ENCODE peak calls at places on chromosomes 13 and 19, in seven cellular contexts. One of them, this sample, is unnamed.
A peak's percentile ranks its signal among the peaks of the same experiment; 100 is the strongest.

GRCh38 chr19:13835791-13836723 is 40.8 kb downstream of the ZSWIM4 start:
- DNase-seq in IMR-90: no peak
- DNase-seq in neuronal stem cell: no peak
- DNase-seq in trophoblast cell: peak; percentile 82
- DNase-seq in H1: no peak
- DNase-seq in H9: no peak
- DNase-seq in mesenchymal stem cell: peak; percentile 84
- DNase-seq in this sample: no peak

GRCh38 chr13:74145249-74145970 is 11.2 kb upstream of the KLF12 start:
- DNase-seq in IMR-90: peak; percentile 91
- DNase-seq in neuronal stem cell: no peak
- DNase-seq in trophoblast cell: no peak
- DNase-seq in H1: no peak
- DNase-seq in H9: no peak
- DNase-seq in mesenchymal stem cell: peak; percentile 70
- DNase-seq in this sample: no peak

GRCh38 chr13:30381049-30381448 is 41.2 kb upstream of the UBE2L5 start:
- DNase-seq in IMR-90: no peak
- DNase-seq in neuronal stem cell: no peak
- DNase-seq in trophoblast cell: no peak
- DNase-seq in H1: no peak
- DNase-seq in H9: no peak
- DNase-seq in mesenchymal stem cell: no peak
- DNase-seq in this sample: no peak

GRCh38 chr13:98083507-98083906 is 59.4 kb upstream of the FARP1 start:
- DNase-seq in IMR-90: peak; percentile 98
- DNase-seq in neuronal stem cell: no peak
- DNase-seq in trophoblast cell: peak; percentile 93
- DNase-seq in H1: no peak
- DNase-seq in H9: no peak
- DNase-seq in mesenchymal stem cell: peak; percentile 86
- DNase-seq in this sample: no peak

GRCh38 chr19:38417544-38418506 is 8.2 kb downstream of the RASGRP4 start:
- DNase-seq in IMR-90: no peak
- DNase-seq in neuronal stem cell: peak; percentile 56
- DNase-seq in trophoblast cell: peak; percentile 53
- DNase-seq in H1: peak; percentile 95
- DNase-seq in H9: peak; percentile 94
- DNase-seq in mesenchymal stem cell: peak; percentile 27
- DNase-seq in this sample: peak; percentile 86

GRCh38 chr13:57123660-57124059 is 17.1 kb upstream of the PRR20A start:
- DNase-seq in IMR-90: no peak
- DNase-seq in neuronal stem cell: no peak
- DNase-seq in trophoblast cell: no peak
- DNase-seq in H1: no peak
- DNase-seq in H9: no peak
- DNase-seq in mesenchymal stem cell: no peak
- DNase-seq in this sample: no peak

GRCh38 chr19:2613507-2614295 is 88.8 kb downstream of the GNG7 start:
- DNase-seq in IMR-90: peak; percentile 12
- DNase-seq in neuronal stem cell: no peak
- DNase-seq in trophoblast cell: peak; percentile 76
- DNase-seq in H1: peak; percentile 83
- DNase-seq in H9: peak; percentile 71
- DNase-seq in mesenchymal stem cell: peak; percentile 45
- DNase-seq in this sample: peak; percentile 73

GRCh38 chr13:44388427-44388826 is 14.8 kb downstream of the SERP2 start:
- DNase-seq in IMR-90: no peak
- DNase-seq in neuronal stem cell: no peak
- DNase-seq in trophoblast cell: no peak
- DNase-seq in H1: no peak
- DNase-seq in H9: no peak
- DNase-seq in mesenchymal stem cell: no peak
- DNase-seq in this sample: peak; percentile 95

GRCh38 chr19:9073806-9074205 is 13.1 kb upstream of the OR1M1 start:
- DNase-seq in IMR-90: no peak
- DNase-seq in neuronal stem cell: no peak
- DNase-seq in trophoblast cell: no peak
- DNase-seq in H1: no peak
- DNase-seq in H9: peak; percentile 38
- DNase-seq in mesenchymal stem cell: no peak
- DNase-seq in this sample: peak; percentile 49

GRCh38 chr19:48480476-48481190 is 11.5 kb downstream of the CYTH2 start:
- DNase-seq in IMR-90: no peak
- DNase-seq in neuronal stem cell: no peak
- DNase-seq in trophoblast cell: peak; percentile 26
- DNase-seq in H1: no peak
- DNase-seq in H9: no peak
- DNase-seq in mesenchymal stem cell: no peak
- DNase-seq in this sample: no peak

DNA sequence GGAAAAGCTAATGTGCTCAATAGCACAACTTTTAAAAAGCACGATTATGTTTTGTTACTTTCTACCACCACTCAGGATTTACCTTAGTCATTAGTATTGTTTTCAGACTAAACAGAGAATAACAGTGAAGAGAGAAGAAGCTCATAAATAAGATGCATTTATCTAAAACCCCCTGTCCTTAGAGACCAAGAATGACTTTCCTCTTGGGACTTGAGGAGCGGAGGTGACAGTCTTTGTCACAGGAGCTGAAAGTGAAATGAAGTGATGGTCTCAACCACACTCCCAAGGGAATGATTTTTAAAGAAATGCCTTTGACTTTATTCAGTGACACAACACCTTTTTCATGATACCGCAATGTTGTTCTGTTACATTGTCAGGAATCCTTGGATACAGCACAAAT is 190.6 kb upstream of the NBEA start:
- DNase-seq in IMR-90: no peak
- DNase-seq in neuronal stem cell: no peak
- DNase-seq in trophoblast cell: peak; percentile 61
- DNase-seq in H1: no peak
- DNase-seq in H9: no peak
- DNase-seq in mesenchymal stem cell: no peak
- DNase-seq in this sample: peak; percentile 43
- H3K4ac ChIP-seq in IMR-90: no peak overlapping the region
- H3K4ac ChIP-seq in neuronal stem cell: no peak overlapping the region
- H3K4ac ChIP-seq in trophoblast cell: no peak overlapping the region
- H3K4ac ChIP-seq in H1: no peak overlapping the region
- H3K4ac ChIP-seq in H9: no peak overlapping the region
- H3K4ac ChIP-seq in mesenchymal stem cell: no peak overlapping the region
- H3K4ac ChIP-seq in this sample: no peak overlapping the region

DNA sequence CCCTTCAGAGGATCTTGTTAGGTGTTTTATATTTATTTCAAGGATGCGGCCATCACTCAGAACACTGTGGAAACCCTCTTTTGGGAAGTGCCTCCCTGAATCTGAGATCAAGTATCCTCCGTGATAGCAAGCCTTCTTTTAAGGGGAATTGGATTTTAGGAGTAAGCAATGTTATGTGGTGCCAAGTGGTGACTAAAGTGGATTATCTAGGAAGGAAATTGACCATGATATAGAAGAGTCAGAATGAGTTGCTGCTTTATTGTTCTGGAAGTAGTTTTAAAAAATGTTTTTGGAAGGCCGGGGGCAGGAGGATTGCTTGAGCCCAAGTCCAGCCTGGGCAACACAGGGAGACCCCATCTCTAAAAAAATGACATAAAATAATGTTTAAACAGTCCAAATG is 6.7 kb downstream of the ERCC5 start:
- DNase-seq in IMR-90: no peak
- DNase-seq in neuronal stem cell: no peak
- DNase-seq in trophoblast cell: no peak
- DNase-seq in H1: no peak
- DNase-seq in H9: no peak
- DNase-seq in mesenchymal stem cell: no peak
- DNase-seq in this sample: no peak
- H3K4ac ChIP-seq in IMR-90: no peak overlapping the region
- H3K4ac ChIP-seq in neuronal stem cell: no peak overlapping the region
- H3K4ac ChIP-seq in trophoblast cell: no peak overlapping the region
- H3K4ac ChIP-seq in H1: no peak overlapping the region
- H3K4ac ChIP-seq in H9: no peak overlapping the region
- H3K4ac ChIP-seq in mesenchymal stem cell: no peak overlapping the region
- H3K4ac ChIP-seq in this sample: no peak overlapping the region

DNA sequence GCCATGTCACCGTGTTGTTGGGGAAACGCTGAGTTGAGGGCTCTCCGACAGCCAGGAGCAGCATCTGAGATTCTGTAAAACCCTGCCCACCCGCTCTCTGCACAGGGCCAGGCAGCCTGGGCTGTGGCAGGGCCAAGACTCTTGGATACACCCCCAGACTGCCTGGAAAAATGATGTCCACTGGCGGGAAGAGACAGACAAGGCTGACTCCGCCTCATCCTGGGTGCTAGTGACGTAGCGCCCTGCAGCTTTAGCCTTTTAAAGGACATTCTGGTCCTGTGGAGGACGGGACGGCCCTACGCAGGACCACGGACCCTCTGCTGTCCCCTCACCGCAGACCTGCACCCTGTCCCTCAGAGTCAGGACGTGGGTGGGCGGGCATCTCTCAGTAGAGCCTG is 20.7 kb upstream of the LILRA2 start:
- DNase-seq in IMR-90: no peak
- DNase-seq in neuronal stem cell: no peak
- DNase-seq in trophoblast cell: no peak
- DNase-seq in H1: no peak
- DNase-seq in H9: no peak
- DNase-seq in mesenchymal stem cell: no peak
- DNase-seq in this sample: no peak
- H3K4ac ChIP-seq in IMR-90: no peak overlapping the region
- H3K4ac ChIP-seq in neuronal stem cell: peak overlapping the region; percentile 66
- H3K4ac ChIP-seq in trophoblast cell: no peak overlapping the region
- H3K4ac ChIP-seq in H1: no peak overlapping the region
- H3K4ac ChIP-seq in H9: no peak overlapping the region
- H3K4ac ChIP-seq in mesenchymal stem cell: no peak overlapping the region
- H3K4ac ChIP-seq in this sample: no peak overlapping the region

DNA sequence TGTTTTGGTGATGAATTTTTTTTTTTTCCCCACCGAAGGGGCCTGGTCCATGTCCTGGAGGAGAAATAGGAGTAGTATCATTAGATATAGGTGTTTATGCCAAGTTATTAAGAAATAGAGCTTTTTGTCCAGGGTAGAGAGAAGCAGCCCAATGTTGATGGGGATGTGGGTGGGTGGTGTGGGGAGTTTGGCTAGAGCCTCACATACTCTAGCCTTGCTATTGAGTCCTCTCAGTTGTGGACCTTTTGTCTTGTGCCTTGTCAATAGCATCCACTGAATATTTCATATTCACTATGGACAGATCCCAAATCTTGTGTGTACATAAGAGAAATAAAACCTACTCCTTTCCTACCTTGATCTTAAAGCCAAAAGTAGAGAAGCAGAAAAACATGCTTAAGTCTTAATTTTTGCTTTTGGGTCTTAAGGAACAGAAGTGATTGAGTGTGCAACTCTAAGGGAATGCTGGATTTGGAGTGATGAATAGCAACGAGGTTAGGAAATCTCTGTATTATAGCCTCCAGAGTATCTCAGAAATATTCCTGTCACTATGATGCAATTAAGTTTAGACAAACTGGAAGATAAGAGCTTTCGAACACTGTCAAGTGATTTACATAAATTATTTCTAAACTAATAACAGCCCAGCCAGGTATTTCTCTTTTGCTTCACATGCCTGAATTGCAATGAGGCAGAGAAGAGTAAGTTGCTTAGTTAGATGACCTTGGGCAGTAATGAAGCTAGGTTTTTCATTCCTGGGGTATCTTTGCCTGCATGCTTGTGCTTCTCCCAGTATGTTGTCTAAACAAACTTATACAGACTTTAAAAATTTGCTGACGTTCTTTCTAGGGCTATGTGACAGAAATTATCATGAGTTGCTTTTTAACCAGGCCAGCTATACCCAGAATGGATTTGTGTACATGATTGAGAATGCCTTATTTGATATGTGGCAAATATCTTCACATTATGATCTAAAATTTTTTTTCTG is 134.3 kb downstream of the LMO7 start:
- DNase-seq in IMR-90: peak; percentile 65
- DNase-seq in neuronal stem cell: no peak
- DNase-seq in trophoblast cell: peak; percentile 38
- DNase-seq in H1: no peak
- DNase-seq in H9: no peak
- DNase-seq in mesenchymal stem cell: peak; percentile 66
- DNase-seq in this sample: no peak
- H3K4ac ChIP-seq in IMR-90: peak overlapping the region; percentile 62
- H3K4ac ChIP-seq in neuronal stem cell: no peak overlapping the region
- H3K4ac ChIP-seq in trophoblast cell: no peak overlapping the region
- H3K4ac ChIP-seq in H1: no peak overlapping the region
- H3K4ac ChIP-seq in H9: no peak overlapping the region
- H3K4ac ChIP-seq in mesenchymal stem cell: no peak overlapping the region
- H3K4ac ChIP-seq in this sample: no peak overlapping the region

DNA sequence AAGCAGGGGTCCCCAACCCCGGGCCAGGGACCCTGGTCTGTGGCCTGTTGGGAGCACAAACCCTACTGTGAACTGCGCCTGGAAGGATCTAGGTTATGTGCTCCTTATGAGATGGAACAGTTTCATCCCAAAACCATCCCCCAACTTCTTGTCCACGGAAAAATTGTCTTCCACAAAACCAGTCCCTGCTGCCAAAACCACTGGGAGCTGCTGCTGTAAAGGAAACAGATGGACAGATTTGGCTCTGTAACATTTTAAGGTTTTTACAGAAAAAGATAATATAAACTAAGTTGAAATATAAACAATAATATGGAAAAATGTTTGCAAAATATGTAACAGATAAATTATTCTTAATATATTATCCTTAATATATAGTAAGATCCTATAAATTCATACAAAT is 73.7 kb downstream of the COG6 start:
- DNase-seq in IMR-90: peak; percentile 15
- DNase-seq in neuronal stem cell: no peak
- DNase-seq in trophoblast cell: no peak
- DNase-seq in H1: no peak
- DNase-seq in H9: no peak
- DNase-seq in mesenchymal stem cell: no peak
- DNase-seq in this sample: no peak
- H3K4ac ChIP-seq in IMR-90: no peak overlapping the region
- H3K4ac ChIP-seq in neuronal stem cell: no peak overlapping the region
- H3K4ac ChIP-seq in trophoblast cell: no peak overlapping the region
- H3K4ac ChIP-seq in H1: no peak overlapping the region
- H3K4ac ChIP-seq in H9: no peak overlapping the region
- H3K4ac ChIP-seq in mesenchymal stem cell: no peak overlapping the region
- H3K4ac ChIP-seq in this sample: no peak overlapping the region

DNA sequence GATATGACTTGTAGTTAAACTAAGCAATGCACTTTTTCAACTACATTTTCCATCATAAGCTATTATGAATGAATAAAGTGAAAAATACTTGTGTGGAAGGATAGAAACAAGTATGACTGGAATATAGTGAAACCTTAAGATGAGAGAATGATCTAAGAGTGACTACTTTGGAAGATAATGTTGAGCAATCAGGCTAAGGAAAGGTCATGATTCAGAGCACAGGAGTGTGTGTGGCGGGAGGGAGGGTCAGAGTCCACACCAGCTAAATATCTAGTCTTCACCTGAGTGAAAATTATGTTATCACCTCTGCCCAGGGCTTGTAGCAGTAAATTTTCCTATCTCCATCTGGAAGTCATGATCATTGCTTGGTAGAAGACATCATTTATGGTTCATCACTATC is 833.4 kb upstream of the ATXN8OS start:
- DNase-seq in IMR-90: no peak
- DNase-seq in neuronal stem cell: no peak
- DNase-seq in trophoblast cell: peak; percentile 3
- DNase-seq in H1: no peak
- DNase-seq in H9: no peak
- DNase-seq in mesenchymal stem cell: no peak
- DNase-seq in this sample: no peak
- H3K4ac ChIP-seq in IMR-90: no peak overlapping the region
- H3K4ac ChIP-seq in neuronal stem cell: no peak overlapping the region
- H3K4ac ChIP-seq in trophoblast cell: no peak overlapping the region
- H3K4ac ChIP-seq in H1: no peak overlapping the region
- H3K4ac ChIP-seq in H9: no peak overlapping the region
- H3K4ac ChIP-seq in mesenchymal stem cell: no peak overlapping the region
- H3K4ac ChIP-seq in this sample: no peak overlapping the region